ENCODE peak calls at places on chromosome 15, in ten cellular contexts. R is AG10803, E is mucosa of descending colon, X is hepatic stellate cell, M is NCI-H1417, U is cardiac muscle cell, I is heart left ventricle, K is OCI-M1, J is C1 segment of cervical spinal cord, Y is bronchial epithelial cell. Q is an unnamed sample.

GRCh38 chr15:82950295-82950694 is 2.2 kb downstream of the HOMER2 start:
- DNase-seq in Y (no peak), X (no peak), K (no peak), R (no peak), U (no peak), J (no peak), E (no peak), M (no peak), I (no peak), Q (no peak)

GRCh38 chr15:65032823-65033537 is 3.5 kb upstream of the MTFMT start:
- DNase-seq in X (peak), U (peak), Y (peak), E (peak), R (peak), K (peak), M (peak), J (no peak), I (peak), Q (peak)

GRCh38 chr15:98684441-98684840 is 36.1 kb downstream of the IGF1R start:
- DNase-seq in M (no peak), J (no peak), R (peak), X (peak), I (no peak), U (peak), K (peak), Y (peak), E (no peak), Q (no peak)

GRCh38 chr15:70064441-70064840 is 33.3 kb downstream of the TLE3 start:
- DNase-seq in J (no peak), R (no peak), K (no peak), M (no peak), Y (no peak), I (no peak), U (no peak), E (peak), X (no peak), Q (no peak)

GRCh38 chr15:75694241-75695182 is 18.1 kb downstream of the CSPG4 start:
- DNase-seq in U (peak), I (peak), M (peak), X (peak), E (peak), R (peak), K (peak), Y (peak), J (peak), Q (peak)

GRCh38 chr15:84981711-84982300 is at the start of gene PDE8A:
- DNase-seq in K (peak), U (peak), I (peak), M (peak), Y (no peak), J (peak), R (peak), X (peak), E (no peak), Q (peak)

GRCh38 chr15:41561104-41561776 is 2.2 kb downstream of the TYRO3 start:
- DNase-seq in Y (no peak), K (no peak), X (no peak), I (no peak), U (no peak), E (no peak), J (peak), M (no peak), R (no peak), Q (no peak)

GRCh38 chr15:80953953-80954778 is 35.5 kb downstream of the MESD start:
- DNase-seq in E (no peak), M (peak), I (no peak), K (no peak), Y (no peak), J (no peak), X (no peak), R (peak), U (no peak), Q (no peak)

GRCh38 chr15:48766196-48766595 is 44.7 kb downstream of the CEP152 start:
- DNase-seq in R (no peak), Y (peak), X (no peak), M (no peak), I (no peak), E (no peak), J (no peak), K (no peak), U (peak), Q (no peak)